ENCODE peak calls at places on chromosomes 1 and 21, in nine cellular contexts. A, Y, Z, O, H, P, G, U and B are unnamed samples.
A peak's percentile ranks its signal among the peaks of the same experiment; 100 is the strongest.

GRCh38 chr1:68464891-68465290 is 15.1 kb upstream of the RPE65 start:
- DNase-seq in H (no peak), Y (no peak), O (no peak), P (no peak), G (no peak), Z (no peak), U (no peak), A (no peak), B (no peak)

GRCh38 chr1:112674986-112675727 is 698 bp downstream of the MOV10 start:
- DNase-seq in O (no peak), A (peak; percentile 49), Y (peak; percentile 38), H (peak; percentile 70), P (peak; percentile 6), U (no peak), Z (peak; percentile 76), G (peak; percentile 47), B (peak; percentile 28)

GRCh38 chr1:7524681-7525340 is 246.3 kb upstream of the VAMP3 start:
- DNase-seq in Y (no peak), U (no peak), P (no peak), G (no peak), H (no peak), O (no peak), A (no peak), Z (no peak), B (no peak)

GRCh38 chr1:27007909-27008582 is 4.6 kb downstream of the TENT5B start:
- DNase-seq in U (no peak), O (peak; percentile 83), G (peak; percentile 78), H (no peak), P (no peak), Z (no peak), Y (no peak), A (no peak), B (peak; percentile 44)

GRCh38 chr1:201259476-201260235 is 23.6 kb upstream of the PKP1 start:
- DNase-seq in U (no peak), O (no peak), Z (no peak), H (no peak), G (peak; percentile 53), A (no peak), P (peak; percentile 43), Y (peak; percentile 9), B (peak; percentile 34)

GRCh38 chr21:37459575-37459974 is 93.0 kb downstream of the DYRK1A start:
- DNase-seq in U (no peak), H (no peak), Y (no peak), A (no peak), P (peak; percentile 69), G (no peak), O (no peak), Z (no peak), B (no peak)

GRCh38 chr1:76279387-76279748 is 204.8 kb downstream of the ST6GALNAC3 start:
- DNase-seq in P (no peak), O (no peak), Y (no peak), Z (no peak), H (no peak), G (no peak), U (no peak), A (no peak), B (no peak)

GRCh38 chr1:239733995-239734394 is 347.6 kb downstream of the CHRM3 start:
- DNase-seq in U (no peak), H (no peak), A (no peak), Y (no peak), G (no peak), P (no peak), O (no peak), Z (no peak), B (no peak)

GRCh38 chr1:21539933-21540332 is 30.7 kb downstream of the ALPL start:
- DNase-seq in O (peak; percentile 36), U (no peak), A (peak; percentile 64), Z (peak; percentile 43), G (no peak), Y (no peak), P (no peak), H (no peak), B (no peak)

GRCh38 chr1:68585371-68585770 is 88.5 kb upstream of the DEPDC1 start:
- DNase-seq in P (no peak), Y (no peak), G (no peak), H (no peak), U (no peak), Z (no peak), O (no peak), A (no peak), B (no peak)

GRCh38 chr1:52360595-52360968 is 5.4 kb downstream of the CC2D1B start:
- DNase-seq in U (no peak), Z (no peak), Y (no peak), G (no peak), P (no peak), A (no peak), H (no peak), O (no peak), B (no peak)

GRCh38 chr21:32181415-32181814 is 97.4 kb downstream of the MIS18A start:
- DNase-seq in P (no peak), H (no peak), O (no peak), Z (no peak), A (peak; percentile 25), G (no peak), Y (no peak), U (no peak), B (no peak)

GRCh38 chr1:174726167-174726879 is 273.4 kb upstream of the CACYBP start:
- DNase-seq in Z (no peak), H (no peak), A (no peak), G (no peak), P (peak; percentile 55), U (no peak), O (no peak), Y (no peak), B (peak; percentile 72)

GRCh38 chr21:38181101-38181500 is 75.7 kb upstream of the KCNJ15 start:
- DNase-seq in O (no peak), G (no peak), U (no peak), H (no peak), Z (no peak), P (no peak), A (no peak), Y (no peak), B (no peak)

GRCh38 chr1:184954232-184954995 is 19.9 kb downstream of the NIBAN1 start:
- DNase-seq in Z (no peak), Y (no peak), A (no peak), O (no peak), H (no peak), P (no peak), U (no peak), G (no peak), B (peak; percentile 47)
- H3K4me1 ChIP-seq in Z (peaks cover 10% of the 10 kb centered on the region), Y (no peaks in the 10 kb centered on the region), A (peaks cover 91% of the 10 kb centered on the region), O (peaks cover 46% of the 10 kb centered on the region), H (peaks cover 38% of the 10 kb centered on the region), P (peaks cover 4% of the 10 kb centered on the region), U (no peaks in the 10 kb centered on the region), G (no peaks in the 10 kb centered on the region), B (no peaks in the 10 kb centered on the region)

DNA sequence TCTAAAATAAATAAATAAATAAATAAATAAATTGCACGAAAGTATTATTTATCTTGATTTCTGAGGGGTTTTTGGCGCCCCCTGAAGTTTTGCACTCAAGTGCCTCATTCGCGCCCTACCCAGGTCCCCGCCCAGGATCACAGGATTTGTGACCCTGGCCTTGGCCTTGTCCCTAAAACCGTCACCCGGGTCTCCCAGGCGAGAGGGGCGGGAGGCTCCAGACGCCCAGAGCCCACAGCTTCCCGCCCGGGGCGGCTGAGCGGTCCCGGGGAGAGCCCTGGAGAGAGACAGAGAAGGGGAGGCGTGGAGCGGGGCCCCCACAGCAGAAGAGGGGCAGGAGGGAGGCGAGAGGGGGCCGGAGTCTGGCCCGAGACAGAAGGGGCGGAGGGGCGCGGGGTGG is 91.8 kb upstream of the CASZ1 start:
- DNase-seq in Y (no peak), U (no peak), G (no peak), P (no peak), A (no peak), Z (no peak), H (no peak), O (no peak), B (no peak)
- H3K27me3 ChIP-seq in Y (peaks cover 5% of the 10 kb centered on the region), U (peaks cover 4% of the 10 kb centered on the region), G (peaks cover 22% of the 10 kb centered on the region), P (peaks cover 49% of the 10 kb centered on the region), A (peaks cover 95% of the 10 kb centered on the region), Z (peaks cover 47% of the 10 kb centered on the region), H (no peaks in the 10 kb centered on the region), O (peaks cover 34% of the 10 kb centered on the region), B (no peaks in the 10 kb centered on the region)

DNA sequence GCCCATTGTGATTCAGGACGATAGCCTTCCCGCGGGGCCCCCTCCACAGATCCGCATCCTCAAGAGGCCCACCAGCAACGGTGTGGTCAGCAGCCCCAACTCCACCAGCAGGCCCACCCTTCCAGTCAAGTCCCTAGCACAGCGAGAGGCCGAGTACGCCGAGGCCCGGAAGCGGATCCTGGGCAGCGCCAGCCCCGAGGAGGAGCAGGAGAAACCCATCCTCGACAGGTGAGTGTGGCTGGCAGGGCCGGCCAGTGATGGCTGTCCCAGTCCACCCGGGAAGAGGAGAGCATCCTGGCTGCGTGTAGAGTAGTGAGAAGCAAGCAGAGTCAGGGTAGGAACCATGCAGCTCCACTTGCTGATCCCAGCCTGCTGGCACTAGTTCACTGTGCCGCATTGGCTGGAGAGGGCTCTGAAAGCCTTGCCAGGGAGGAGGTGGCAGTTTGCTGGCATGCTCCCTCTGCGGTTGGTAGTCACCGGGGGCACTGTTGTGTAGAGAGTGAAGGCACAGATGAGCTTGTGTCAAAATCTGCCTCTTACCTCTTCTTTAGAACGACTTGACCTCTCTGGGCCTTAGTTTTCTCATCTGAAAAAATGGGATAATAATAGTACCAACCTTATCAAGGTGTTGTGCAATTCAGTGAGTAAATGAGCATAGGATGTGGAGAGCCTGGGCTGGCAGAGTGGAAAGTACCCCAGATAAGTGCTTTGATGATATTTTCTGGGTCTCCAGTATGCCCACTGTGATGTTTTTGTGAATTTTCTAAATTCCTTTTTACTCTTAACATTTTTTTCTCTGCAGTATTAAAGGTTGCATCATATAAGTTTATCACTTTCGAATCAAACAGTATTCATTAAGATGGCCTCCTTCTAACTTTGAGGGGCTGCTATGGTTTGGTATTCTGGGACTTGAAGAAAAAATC is 26.5 kb downstream of the SZRD1 start:
- DNase-seq in H (no peak), P (no peak), G (no peak), O (no peak), U (no peak), A (no peak), Z (no peak), Y (no peak), B (no peak)
- H3K4me1 ChIP-seq in H (peaks cover 55% of the 10 kb centered on the region), P (peaks cover 25% of the 10 kb centered on the region), G (no peaks in the 10 kb centered on the region), O (peaks cover 62% of the 10 kb centered on the region), U (peaks cover 6% of the 10 kb centered on the region), A (peaks cover 67% of the 10 kb centered on the region), Z (peaks cover 18% of the 10 kb centered on the region), Y (peaks cover 31% of the 10 kb centered on the region), B (no peaks in the 10 kb centered on the region)

GRCh38 chr21:30434033-30434631 is 4.1 kb downstream of the KRTAP13-4 start:
- DNase-seq in Y (no peak), P (no peak), H (no peak), O (peak; percentile 26), U (peak; percentile 7), A (no peak), G (peak; percentile 22), Z (peak; percentile 8), B (peak; percentile 3)

GRCh38 chr21:30439975-30440374 is at the start of gene KRTAP15-1:
- DNase-seq in H (no peak), Y (no peak), Z (no peak), O (no peak), P (no peak), U (no peak), G (no peak), A (no peak), B (no peak)

DNA sequence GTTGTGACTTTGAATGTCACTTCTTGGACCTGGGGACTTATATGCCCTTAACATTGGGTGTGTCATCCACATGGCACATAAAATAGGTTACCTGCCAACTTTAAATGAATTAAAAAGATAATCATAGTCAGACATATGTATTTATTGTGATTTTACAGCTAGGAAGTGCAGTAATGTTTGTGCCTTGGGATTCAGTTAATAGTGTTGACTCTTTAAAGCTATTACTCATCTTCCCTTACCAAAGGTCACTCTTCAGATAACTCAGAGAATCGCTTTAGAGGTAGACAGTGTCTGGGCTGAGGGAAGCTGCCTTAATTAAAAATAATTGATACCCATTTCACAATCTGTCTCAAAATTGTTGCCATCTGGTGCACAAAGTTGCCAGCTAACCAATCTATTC is 3.1 kb upstream of the KRTAP15-1 start:
- DNase-seq in Y (no peak), Z (no peak), G (no peak), A (no peak), P (no peak), H (no peak), U (no peak), O (no peak), B (no peak)
- H3K27me3 ChIP-seq in Y (no peaks in the 10 kb centered on the region), Z (no peaks in the 10 kb centered on the region), G (no peaks in the 10 kb centered on the region), A (peaks cover 5% of the 10 kb centered on the region), P (no peaks in the 10 kb centered on the region), H (no peaks in the 10 kb centered on the region), U (no peaks in the 10 kb centered on the region), O (no peaks in the 10 kb centered on the region), B (no peaks in the 10 kb centered on the region)